ENCODE peak calls at places on chromosome 5, in six cellular contexts. One of them, this sample, is unnamed.
A peak's percentile ranks its signal among the peaks of the same experiment; 100 is the strongest.

GRCh38 chr5:177133119-177133844 is at the start of gene NSD1:
- DNase-seq in tibial artery: peak; percentile 93
- DNase-seq in astrocyte of the spinal cord: peak; percentile 81
- DNase-seq in HFFc6: peak; percentile 57
- DNase-seq in left lung: peak; percentile 98
- DNase-seq in cardiac fibroblast: peak; percentile 65
- DNase-seq in this sample: peak; percentile 87

GRCh38 chr5:172107606-172108005 is 80.4 kb downstream of the STK10 start:
- DNase-seq in tibial artery: no peak
- DNase-seq in astrocyte of the spinal cord: peak; percentile 81
- DNase-seq in HFFc6: peak; percentile 97
- DNase-seq in left lung: no peak
- DNase-seq in cardiac fibroblast: peak; percentile 79
- DNase-seq in this sample: no peak

GRCh38 chr5:38905516-38905915 is 59.7 kb downstream of the OSMR start:
- DNase-seq in tibial artery: no peak
- DNase-seq in astrocyte of the spinal cord: peak; percentile 12
- DNase-seq in HFFc6: peak; percentile 31
- DNase-seq in left lung: no peak
- DNase-seq in cardiac fibroblast: peak; percentile 51
- DNase-seq in this sample: no peak

GRCh38 chr5:67165524-67166459 is 30.8 kb downstream of the CD180 start:
- DNase-seq in tibial artery: peak; percentile 91
- DNase-seq in astrocyte of the spinal cord: peak; percentile 79
- DNase-seq in HFFc6: peak; percentile 64
- DNase-seq in left lung: peak; percentile 95
- DNase-seq in cardiac fibroblast: peak; percentile 87
- DNase-seq in this sample: no peak

GRCh38 chr5:78361226-78361993 is 993 bp downstream of the SCAMP1 start:
- DNase-seq in tibial artery: no peak
- DNase-seq in astrocyte of the spinal cord: peak; percentile 64
- DNase-seq in HFFc6: peak; percentile 26
- DNase-seq in left lung: no peak
- DNase-seq in cardiac fibroblast: peak; percentile 64
- DNase-seq in this sample: no peak

GRCh38 chr5:109250533-109251329 is 159.0 kb downstream of the PJA2 start:
- DNase-seq in tibial artery: no peak
- DNase-seq in astrocyte of the spinal cord: no peak
- DNase-seq in HFFc6: no peak
- DNase-seq in left lung: no peak
- DNase-seq in cardiac fibroblast: no peak
- DNase-seq in this sample: no peak

GRCh38 chr5:143156556-143156955 is 246.9 kb downstream of the NR3C1 start:
- DNase-seq in tibial artery: no peak
- DNase-seq in astrocyte of the spinal cord: no peak
- DNase-seq in HFFc6: no peak
- DNase-seq in left lung: no peak
- DNase-seq in cardiac fibroblast: no peak
- DNase-seq in this sample: no peak

GRCh38 chr5:112270299-112271293 is 148.5 kb downstream of the EPB41L4A start:
- DNase-seq in tibial artery: no peak
- DNase-seq in astrocyte of the spinal cord: no peak
- DNase-seq in HFFc6: no peak
- DNase-seq in left lung: no peak
- DNase-seq in cardiac fibroblast: peak; percentile 5
- DNase-seq in this sample: no peak

GRCh38 chr5:16935271-16936149 is 578 bp downstream of the MYO10 start:
- DNase-seq in tibial artery: peak; percentile 74
- DNase-seq in astrocyte of the spinal cord: peak; percentile 67
- DNase-seq in HFFc6: no peak
- DNase-seq in left lung: peak; percentile 81
- DNase-seq in cardiac fibroblast: peak; percentile 39
- DNase-seq in this sample: no peak

GRCh38 chr5:151662805-151663204 is 23.9 kb downstream of the SPARC start:
- DNase-seq in tibial artery: no peak
- DNase-seq in astrocyte of the spinal cord: no peak
- DNase-seq in HFFc6: no peak
- DNase-seq in left lung: no peak
- DNase-seq in cardiac fibroblast: no peak
- DNase-seq in this sample: no peak

GRCh38 chr5:94793113-94793815 is 174.8 kb downstream of the SLF1 start:
- DNase-seq in tibial artery: no peak
- DNase-seq in astrocyte of the spinal cord: peak; percentile 92
- DNase-seq in HFFc6: peak; percentile 85
- DNase-seq in left lung: no peak
- DNase-seq in cardiac fibroblast: peak; percentile 93
- DNase-seq in this sample: no peak

GRCh38 chr5:102760815-102761214 is 5.7 kb downstream of the PAM start:
- DNase-seq in tibial artery: no peak
- DNase-seq in astrocyte of the spinal cord: peak; percentile 43
- DNase-seq in HFFc6: no peak
- DNase-seq in left lung: no peak
- DNase-seq in cardiac fibroblast: peak; percentile 23
- DNase-seq in this sample: no peak

GRCh38 chr5:135069016-135069770 is 35.2 kb upstream of the PITX1 start:
- DNase-seq in tibial artery: no peak
- DNase-seq in astrocyte of the spinal cord: no peak
- DNase-seq in HFFc6: no peak
- DNase-seq in left lung: no peak
- DNase-seq in cardiac fibroblast: no peak
- DNase-seq in this sample: peak; percentile 51

GRCh38 chr5:88875609-88876234 is 7.3 kb downstream of the MEF2C start:
- DNase-seq in tibial artery: no peak
- DNase-seq in astrocyte of the spinal cord: peak; percentile 9
- DNase-seq in HFFc6: no peak
- DNase-seq in left lung: no peak
- DNase-seq in cardiac fibroblast: peak; percentile 73
- DNase-seq in this sample: no peak

GRCh38 chr5:136279314-136279713 is 86.0 kb downstream of the TRPC7 start:
- DNase-seq in tibial artery: no peak
- DNase-seq in astrocyte of the spinal cord: no peak
- DNase-seq in HFFc6: no peak
- DNase-seq in left lung: no peak
- DNase-seq in cardiac fibroblast: no peak
- DNase-seq in this sample: no peak

GRCh38 chr5:1190296-1190695 is 11.1 kb upstream of the SLC6A19 start:
- DNase-seq in tibial artery: no peak
- DNase-seq in astrocyte of the spinal cord: no peak
- DNase-seq in HFFc6: no peak
- DNase-seq in left lung: peak; percentile 13
- DNase-seq in cardiac fibroblast: no peak
- DNase-seq in this sample: no peak

GRCh38 chr5:124262443-124262842 is 484.0 kb downstream of the ZNF608 start:
- DNase-seq in tibial artery: no peak
- DNase-seq in astrocyte of the spinal cord: peak; percentile 26
- DNase-seq in HFFc6: no peak
- DNase-seq in left lung: no peak
- DNase-seq in cardiac fibroblast: no peak
- DNase-seq in this sample: no peak

GRCh38 chr5:172418847-172419810 is 35.2 kb downstream of the SH3PXD2B start:
- DNase-seq in tibial artery: no peak
- DNase-seq in astrocyte of the spinal cord: no peak
- DNase-seq in HFFc6: no peak
- DNase-seq in left lung: no peak
- DNase-seq in cardiac fibroblast: no peak
- DNase-seq in this sample: no peak

GRCh38 chr5:112136773-112137172 is 282.3 kb downstream of the EPB41L4A start:
- DNase-seq in tibial artery: no peak
- DNase-seq in astrocyte of the spinal cord: no peak
- DNase-seq in HFFc6: no peak
- DNase-seq in left lung: no peak
- DNase-seq in cardiac fibroblast: peak; percentile 17
- DNase-seq in this sample: no peak

GRCh38 chr5:145479271-145479670 is 355.9 kb downstream of the PRELID2 start:
- DNase-seq in tibial artery: no peak
- DNase-seq in astrocyte of the spinal cord: no peak
- DNase-seq in HFFc6: peak; percentile 25
- DNase-seq in left lung: no peak
- DNase-seq in cardiac fibroblast: peak; percentile 67
- DNase-seq in this sample: no peak

GRCh38 chr5:168740055-168740820 is 161.1 kb upstream of the PANK3 start:
- DNase-seq in tibial artery: peak; percentile 73
- DNase-seq in astrocyte of the spinal cord: no peak
- DNase-seq in HFFc6: no peak
- DNase-seq in left lung: no peak
- DNase-seq in cardiac fibroblast: no peak
- DNase-seq in this sample: no peak

GRCh38 chr5:178436326-178436940 is 153.8 kb downstream of the COL23A1 start:
- DNase-seq in tibial artery: no peak
- DNase-seq in astrocyte of the spinal cord: no peak
- DNase-seq in HFFc6: no peak
- DNase-seq in left lung: no peak
- DNase-seq in cardiac fibroblast: no peak
- DNase-seq in this sample: no peak

GRCh38 chr5:141402553-141403328 is at the start of gene PCDHGA9:
- DNase-seq in tibial artery: peak; percentile 59
- DNase-seq in astrocyte of the spinal cord: peak; percentile 42
- DNase-seq in HFFc6: no peak
- DNase-seq in left lung: no peak
- DNase-seq in cardiac fibroblast: peak; percentile 63
- DNase-seq in this sample: no peak

GRCh38 chr5:36744678-36745659 is 131.6 kb upstream of the NIPBL start:
- DNase-seq in tibial artery: peak; percentile 74
- DNase-seq in astrocyte of the spinal cord: peak; percentile 62
- DNase-seq in HFFc6: peak; percentile 57
- DNase-seq in left lung: peak; percentile 89
- DNase-seq in cardiac fibroblast: peak; percentile 54
- DNase-seq in this sample: no peak

GRCh38 chr5:173572431-173573125 is 43.9 kb downstream of the BOD1 start:
- DNase-seq in tibial artery: no peak
- DNase-seq in astrocyte of the spinal cord: no peak
- DNase-seq in HFFc6: no peak
- DNase-seq in left lung: no peak
- DNase-seq in cardiac fibroblast: no peak
- DNase-seq in this sample: no peak

GRCh38 chr5:169426674-169427250 is 125.8 kb upstream of the SLIT3 start:
- DNase-seq in tibial artery: no peak
- DNase-seq in astrocyte of the spinal cord: no peak
- DNase-seq in HFFc6: no peak
- DNase-seq in left lung: no peak
- DNase-seq in cardiac fibroblast: no peak
- DNase-seq in this sample: no peak

GRCh38 chr5:68383888-68384310 is 168.3 kb downstream of the PIK3R1 start:
- DNase-seq in tibial artery: no peak
- DNase-seq in astrocyte of the spinal cord: no peak
- DNase-seq in HFFc6: no peak
- DNase-seq in left lung: no peak
- DNase-seq in cardiac fibroblast: no peak
- DNase-seq in this sample: no peak

GRCh38 chr5:161547573-161548471 is 1.3 kb upstream of the GABRB2 start:
- DNase-seq in tibial artery: no peak
- DNase-seq in astrocyte of the spinal cord: no peak
- DNase-seq in HFFc6: no peak
- DNase-seq in left lung: peak; percentile 73
- DNase-seq in cardiac fibroblast: no peak
- DNase-seq in this sample: no peak

GRCh38 chr5:138528744-138529469 is 14.1 kb downstream of the ETF1 start:
- DNase-seq in tibial artery: no peak
- DNase-seq in astrocyte of the spinal cord: no peak
- DNase-seq in HFFc6: no peak
- DNase-seq in left lung: no peak
- DNase-seq in cardiac fibroblast: no peak
- DNase-seq in this sample: no peak
- TF ChIP-seq CTCF in tibial artery: no peak
- TF ChIP-seq CTCF in astrocyte of the spinal cord: no peak
- TF ChIP-seq CTCF in HFFc6: no peak
- TF ChIP-seq CTCF in left lung: no peak
- TF ChIP-seq CTCF in cardiac fibroblast: no peak
- TF ChIP-seq CTCF in this sample: no peak

GRCh38 chr5:126995039-126995438 is 35.3 kb downstream of the MARCHF3 start:
- DNase-seq in tibial artery: no peak
- DNase-seq in astrocyte of the spinal cord: no peak
- DNase-seq in HFFc6: no peak
- DNase-seq in left lung: no peak
- DNase-seq in cardiac fibroblast: no peak
- DNase-seq in this sample: no peak

GRCh38 chr5:126995689-126996088 is 34.7 kb downstream of the MARCHF3 start:
- DNase-seq in tibial artery: no peak
- DNase-seq in astrocyte of the spinal cord: no peak
- DNase-seq in HFFc6: no peak
- DNase-seq in left lung: no peak
- DNase-seq in cardiac fibroblast: no peak
- DNase-seq in this sample: no peak

GRCh38 chr5:127001621-127002296 is 28.6 kb downstream of the MARCHF3 start:
- DNase-seq in tibial artery: no peak
- DNase-seq in astrocyte of the spinal cord: peak; percentile 85
- DNase-seq in HFFc6: peak; percentile 96
- DNase-seq in left lung: no peak
- DNase-seq in cardiac fibroblast: peak; percentile 92
- DNase-seq in this sample: no peak

GRCh38 chr5:126998895-126999570 is 31.3 kb downstream of the MARCHF3 start:
- DNase-seq in tibial artery: no peak
- DNase-seq in astrocyte of the spinal cord: no peak
- DNase-seq in HFFc6: no peak
- DNase-seq in left lung: no peak
- DNase-seq in cardiac fibroblast: no peak
- DNase-seq in this sample: no peak

GRCh38 chr5:126998201-126998631 is 32.1 kb downstream of the MARCHF3 start:
- DNase-seq in tibial artery: no peak
- DNase-seq in astrocyte of the spinal cord: peak; percentile 64
- DNase-seq in HFFc6: no peak
- DNase-seq in left lung: no peak
- DNase-seq in cardiac fibroblast: no peak
- DNase-seq in this sample: no peak
- TF ChIP-seq CTCF in tibial artery: no peak
- TF ChIP-seq CTCF in astrocyte of the spinal cord: no peak
- TF ChIP-seq CTCF in HFFc6: no peak
- TF ChIP-seq CTCF in left lung: no peak
- TF ChIP-seq CTCF in cardiac fibroblast: no peak
- TF ChIP-seq CTCF in this sample: no peak

GRCh38 chr5:83777856-83778255 is 57.2 kb upstream of the HAPLN1 start:
- DNase-seq in tibial artery: no peak
- DNase-seq in astrocyte of the spinal cord: peak; percentile 9
- DNase-seq in HFFc6: no peak
- DNase-seq in left lung: no peak
- DNase-seq in cardiac fibroblast: peak; percentile 59
- DNase-seq in this sample: no peak
- TF ChIP-seq CTCF in tibial artery: no peak
- TF ChIP-seq CTCF in astrocyte of the spinal cord: no peak
- TF ChIP-seq CTCF in HFFc6: no peak
- TF ChIP-seq CTCF in left lung: no peak
- TF ChIP-seq CTCF in cardiac fibroblast: no peak
- TF ChIP-seq CTCF in this sample: no peak

DNA sequence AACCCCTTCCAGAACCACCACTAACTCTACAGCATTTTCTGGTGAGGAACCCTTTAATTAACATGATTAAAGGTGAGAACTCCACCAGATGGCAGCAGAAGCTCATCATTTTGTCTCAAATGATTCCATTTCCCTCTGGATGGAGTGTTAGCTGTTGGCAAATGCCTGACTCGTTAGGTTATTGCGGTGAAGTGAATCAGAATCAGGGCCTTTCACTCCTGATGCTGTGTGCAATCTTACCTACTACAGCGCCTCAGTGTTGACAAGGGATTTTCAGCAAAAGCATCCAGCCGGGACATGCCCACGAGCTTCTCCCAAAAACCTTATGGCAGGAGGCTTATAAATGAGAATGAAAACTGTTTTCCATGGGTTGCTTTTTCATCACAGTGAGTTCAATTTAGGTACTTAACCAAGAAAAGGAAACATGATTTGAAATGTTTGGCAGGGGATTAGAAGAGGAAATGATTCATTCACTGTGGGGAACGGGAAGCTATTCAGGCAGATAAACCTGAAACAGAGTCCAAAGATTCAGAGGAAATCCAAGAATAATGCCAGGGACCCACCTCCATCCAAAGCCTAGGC is 48.0 kb upstream of the CAST start:
- DNase-seq in tibial artery: no peak
- DNase-seq in astrocyte of the spinal cord: peak; percentile 95
- DNase-seq in HFFc6: peak; percentile 94
- DNase-seq in left lung: no peak
- DNase-seq in cardiac fibroblast: peak; percentile 97
- DNase-seq in this sample: no peak
- TF ChIP-seq CTCF in tibial artery: peak; percentile 44
- TF ChIP-seq CTCF in astrocyte of the spinal cord: peak; percentile 35
- TF ChIP-seq CTCF in HFFc6: peak; percentile 87
- TF ChIP-seq CTCF in left lung: peak; percentile 23
- TF ChIP-seq CTCF in cardiac fibroblast: peak; percentile 24
- TF ChIP-seq CTCF in this sample: peak; percentile 91

This sample was measured in chondrocyte.